ENCODE peak calls at places on chromosomes 13 and 19, in four cellular contexts. P is HepG2, W is GM12878, S is NT2/D1. N is an unnamed sample.

GRCh38 chr13:75226092-75226491 is 255.9 kb downstream of the TBC1D4 start:
- DNase-seq in P (no peak), S (no peak), W (no peak), N (no peak)

GRCh38 chr13:70128098-70128497 is 19.8 kb upstream of the KLHL1 start:
- DNase-seq in S (no peak), P (no peak), W (no peak), N (no peak)

GRCh38 chr19:7970716-7971448 is 27.4 kb upstream of the TIMM44 start:
- DNase-seq in W (no peak), S (peak), P (peak), N (peak)

GRCh38 chr13:111004444-111004843 is 89.6 kb upstream of the ANKRD10 start:
- DNase-seq in W (no peak), P (no peak), S (no peak), N (no peak)

GRCh38 chr19:49802836-49803528 is 10.1 kb downstream of the FUZ start:
- DNase-seq in P (no peak), W (no peak), S (no peak), N (no peak)

GRCh38 chr19:40586611-40587010 is 9.9 kb downstream of the SHKBP1 start:
- DNase-seq in P (no peak), W (no peak), S (no peak), N (no peak)

GRCh38 chr13:50761406-50761805 is 82.1 kb downstream of the DLEU7 start:
- DNase-seq in S (no peak), W (no peak), P (no peak), N (no peak)

GRCh38 chr19:46115396-46116109 is 8.9 kb downstream of the IGFL3 start:
- DNase-seq in S (no peak), P (no peak), W (peak), N (no peak)

GRCh38 chr19:33659835-33660234 is 38.1 kb downstream of the CHST8 start:
- DNase-seq in S (no peak), P (no peak), W (no peak), N (no peak)

GRCh38 chr19:35665157-35665556 is 1.2 kb upstream of the UPK1A start:
- DNase-seq in W (no peak), S (no peak), P (no peak), N (no peak)

GRCh38 chr13:110233682-110234280 is 73.2 kb downstream of the COL4A1 start:
- DNase-seq in P (no peak), W (no peak), S (no peak), N (no peak)

GRCh38 chr19:48379058-48379457 is 12.3 kb downstream of the KDELR1 start:
- DNase-seq in P (no peak), S (no peak), W (no peak), N (no peak)

GRCh38 chr19:35596366-35596999 is 10.5 kb downstream of the PMIS2 start:
- DNase-seq in S (no peak), P (peak), W (peak), N (peak)

GRCh38 chr13:114152285-114152645 is 19.8 kb upstream of the RASA3 start:
- DNase-seq in P (no peak), S (no peak), W (no peak), N (no peak)

GRCh38 chr19:15640294-15640903 is at the start of gene CYP4F3:
- DNase-seq in S (no peak), P (peak), W (no peak), N (no peak)

GRCh38 chr13:42812311-42812710 is 30.9 kb downstream of the FAM216B start:
- DNase-seq in W (no peak), P (no peak), S (no peak), N (no peak)

GRCh38 chr19:19342086-19343015 is 21.7 kb downstream of the MAU2 start:
- DNase-seq in W (no peak), S (peak), P (peak), N (peak)

GRCh38 chr19:30393729-30394480 is 21.7 kb downstream of the ZNF536 start:
- DNase-seq in S (no peak), W (no peak), P (no peak), N (no peak)

GRCh38 chr19:4660181-4660791 is 9.9 kb downstream of the MYDGF start:
- DNase-seq in P (peak), W (no peak), S (no peak), N (peak)

GRCh38 chr13:91155512-91156114 is 191.9 kb upstream of the MIR17HG start:
- DNase-seq in P (no peak), S (no peak), W (no peak), N (no peak)

GRCh38 chr13:32224916-32225315 is 90.2 kb downstream of the ZAR1L start:
- DNase-seq in W (no peak), S (no peak), P (no peak), N (no peak)

GRCh38 chr19:14147797-14148605 is 11.6 kb upstream of the ASF1B start:
- DNase-seq in S (peak), P (peak), W (no peak), N (peak)

GRCh38 chr13:113742000-113742441 is 17.0 kb upstream of the TMEM255B start:
- DNase-seq in P (peak), S (no peak), W (no peak), N (peak)

GRCh38 chr13:109697936-109698335 is 88.4 kb downstream of the IRS2 start:
- DNase-seq in P (no peak), W (no peak), S (no peak), N (no peak)

GRCh38 chr13:66660013-66660804 is 569.9 kb downstream of the PCDH9 start:
- DNase-seq in P (no peak), S (no peak), W (no peak), N (peak)

GRCh38 chr19:47097396-47098217 is 16.0 kb downstream of the ZC3H4 start:
- DNase-seq in P (no peak), W (no peak), S (no peak), N (no peak)

GRCh38 chr13:20410726-20411125 is 114.9 kb downstream of the CRYL1 start:
- DNase-seq in S (no peak), P (no peak), W (no peak), N (no peak)

GRCh38 chr13:95880346-95880745 is 172.9 kb downstream of the UGGT2 start:
- DNase-seq in W (no peak), P (no peak), S (no peak), N (no peak)
- TF ChIP-seq SUZ12 in W (no peak), P (no peak), S (no peak), N (no peak)

GRCh38 chr19:38655148-38655824 is 7.8 kb downstream of the ACTN4 start:
- DNase-seq in W (no peak), S (no peak), P (no peak), N (no peak)

GRCh38 chr19:38658462-38659306 is 11.2 kb downstream of the ACTN4 start:
- DNase-seq in P (peak), W (no peak), S (no peak), N (no peak)

GRCh38 chr19:38657633-38658222 is 10.3 kb downstream of the ACTN4 start:
- DNase-seq in W (no peak), S (no peak), P (no peak), N (no peak)

GRCh38 chr19:38654478-38655079 is 7.1 kb downstream of the ACTN4 start:
- DNase-seq in W (no peak), S (no peak), P (no peak), N (no peak)

GRCh38 chr19:38656171-38656981 is 8.9 kb downstream of the ACTN4 start:
- DNase-seq in S (no peak), W (no peak), P (peak), N (no peak)
- TF ChIP-seq SUZ12 in S (no peak), W (no peak), P (no peak), N (no peak)

GRCh38 chr13:97911311-97912138 is 42.0 kb upstream of the IPO5 start:
- DNase-seq in P (peak), S (peak), W (no peak), N (peak)
- TF ChIP-seq SUZ12 in P (no peak), S (no peak), W (no peak), N (no peak)

DNA sequence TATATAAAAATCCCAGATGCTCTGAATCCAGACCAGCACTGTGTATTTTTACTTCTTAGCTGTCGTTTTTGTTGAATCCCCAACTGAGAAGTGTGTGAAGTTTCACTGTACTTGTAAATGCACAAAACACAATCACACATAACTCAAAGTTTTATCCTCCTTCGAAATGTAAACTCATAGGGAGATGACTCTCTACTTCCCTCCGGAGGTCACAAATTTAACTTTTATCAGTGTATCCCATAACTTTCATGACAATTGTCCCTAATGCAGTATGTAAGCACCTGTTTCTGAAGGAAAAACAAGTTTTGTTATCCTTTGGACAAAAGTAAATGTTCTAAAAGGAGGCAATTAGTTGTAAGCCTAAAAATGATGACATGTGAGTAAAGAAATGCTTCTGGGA is 665.0 kb upstream of the SLITRK6 start:
- DNase-seq in P (no peak), W (no peak), S (no peak), N (peak)
- TF ChIP-seq SUZ12 in P (no peak), W (no peak), S (no peak), N (no peak)

GRCh38 chr13:99133230-99133629 is 67.4 kb upstream of the UBAC2 start:
- DNase-seq in W (no peak), S (no peak), P (no peak), N (no peak)
- TF ChIP-seq SUZ12 in W (no peak), S (no peak), P (no peak), N (no peak)

GRCh38 chr13:23160241-23161175 is 20.3 kb upstream of the SGCG start:
- DNase-seq in P (no peak), W (no peak), S (no peak), N (peak)
- TF ChIP-seq SUZ12 in P (no peak), W (no peak), S (no peak), N (no peak)

GRCh38 chr13:43830481-43830873 is 43.7 kb upstream of the ENOX1 start:
- DNase-seq in P (no peak), W (no peak), S (no peak), N (no peak)

GRCh38 chr13:43838909-43839308 is 40.6 kb downstream of the CCDC122 start:
- DNase-seq in S (no peak), W (no peak), P (no peak), N (no peak)

GRCh38 chr13:43831088-43831487 is 44.3 kb upstream of the ENOX1 start:
- DNase-seq in P (no peak), S (no peak), W (no peak), N (no peak)

GRCh38 chr13:43835701-43836100 is 43.8 kb downstream of the CCDC122 start:
- DNase-seq in W (no peak), P (no peak), S (no peak), N (no peak)
- TF ChIP-seq SUZ12 in W (no peak), P (no peak), S (no peak), N (no peak)

GRCh38 chr13:34357435-34358232 is 539.7 kb downstream of the RFC3 start:
- DNase-seq in W (no peak), S (peak), P (no peak), N (no peak)
- TF ChIP-seq SUZ12 in W (no peak), S (no peak), P (no peak), N (no peak)

GRCh38 chr19:961866-962620 is 22.1 kb upstream of the WDR18 start:
- DNase-seq in S (no peak), W (no peak), P (peak), N (no peak)

GRCh38 chr19:959935-960502 is 24.1 kb upstream of the WDR18 start:
- DNase-seq in P (peak), S (peak), W (no peak), N (no peak)

GRCh38 chr19:956747-957451 is 27.2 kb upstream of the WDR18 start:
- DNase-seq in S (peak), W (no peak), P (no peak), N (no peak)

GRCh38 chr19:960601-960938 is 23.6 kb upstream of the WDR18 start:
- DNase-seq in P (no peak), S (no peak), W (no peak), N (no peak)

GRCh38 chr19:958967-959685 is 25.0 kb upstream of the WDR18 start:
- DNase-seq in S (no peak), P (peak), W (no peak), N (no peak)
- TF ChIP-seq SUZ12 in S (no peak), P (no peak), W (no peak), N (no peak)

N was measured in HEK293T.